ENCODE peak calls at places on chromosomes 2 and 18, in four cellular contexts. B, V, C and X are unnamed samples.

GRCh38 chr2:227871375-227871788 is at the start of gene DAW1:
- DNase-seq in B (peak), V (peak), C (peak), X (no peak)

GRCh38 chr2:230828272-230828961 is 36.3 kb upstream of the ITM2C start:
- DNase-seq in B (peak), V (peak), C (no peak), X (no peak)

GRCh38 chr18:12520442-12520992 is 112.8 kb downstream of the PRELID3A start:
- DNase-seq in B (peak), V (no peak), C (no peak), X (no peak)

GRCh38 chr2:179344970-179345369 is 80.3 kb upstream of the SESTD1 start:
- DNase-seq in B (no peak), V (no peak), C (no peak), X (no peak)

GRCh38 chr2:1745171-1746023 is 1.1 kb upstream of the PXDN start:
- DNase-seq in B (no peak), V (no peak), C (no peak), X (no peak)

GRCh38 chr2:33521791-33522281 is 45.4 kb downstream of the RASGRP3 start:
- DNase-seq in B (no peak), V (no peak), C (no peak), X (no peak)

GRCh38 chr2:241951920-241952319 is 82.4 kb downstream of the RTP5 start:
- DNase-seq in B (no peak), V (no peak), C (no peak), X (no peak)

GRCh38 chr2:152587187-152587947 is 129.9 kb downstream of the PRPF40A start:
- DNase-seq in B (no peak), V (no peak), C (no peak), X (no peak)

GRCh38 chr2:234952270-234953115 is 676 bp downstream of the SH3BP4 start:
- DNase-seq in B (no peak), V (no peak), C (no peak), X (no peak)

GRCh38 chr2:134201559-134201958 is 52.3 kb upstream of the MGAT5 start:
- DNase-seq in B (no peak), V (no peak), C (no peak), X (no peak)

GRCh38 chr2:43441195-43441594 is 154.6 kb downstream of the THADA start:
- DNase-seq in B (no peak), V (no peak), C (no peak), X (no peak)

GRCh38 chr2:71711470-71711857 is 258.1 kb downstream of the DYSF start:
- DNase-seq in B (no peak), V (no peak), C (no peak), X (no peak)

GRCh38 chr2:154710685-154711084 is 12.2 kb downstream of the KCNJ3 start:
- DNase-seq in B (no peak), V (no peak), C (no peak), X (no peak)

GRCh38 chr2:111225871-111226270 is 105.2 kb downstream of the BCL2L11 start:
- DNase-seq in B (no peak), V (no peak), C (no peak), X (no peak)

GRCh38 chr2:214731008-214731407 is 78.5 kb downstream of the BARD1 start:
- DNase-seq in B (no peak), V (no peak), C (no peak), X (no peak)

GRCh38 chr2:70475266-70475665 is 78.4 kb downstream of the TGFA start:
- DNase-seq in B (no peak), V (no peak), C (no peak), X (no peak)

GRCh38 chr2:53129851-53130250 is 637.8 kb upstream of the CHAC2 start:
- DNase-seq in B (no peak), V (no peak), C (no peak), X (no peak)

GRCh38 chr2:100660851-100661584 is 98.2 kb downstream of the PDCL3 start:
- DNase-seq in B (no peak), V (no peak), C (no peak), X (no peak)

GRCh38 chr2:56287508-56287907 is 103.7 kb downstream of the CCDC85A start:
- DNase-seq in B (no peak), V (no peak), C (no peak), X (no peak)

GRCh38 chr2:44706584-44707553 is 234.6 kb upstream of the SIX3 start:
- DNase-seq in B (no peak), V (no peak), C (no peak), X (peak)

GRCh38 chr2:188773075-188773474 is 201.1 kb upstream of the COL3A1 start:
- DNase-seq in B (no peak), V (no peak), C (peak), X (no peak)

GRCh38 chr18:36633961-36634412 is 194.8 kb downstream of the TPGS2 start:
- DNase-seq in B (peak), V (peak), C (peak), X (no peak)

GRCh38 chr2:168179592-168179991 is 67.8 kb downstream of the STK39 start:
- DNase-seq in B (no peak), V (no peak), C (no peak), X (no peak)

GRCh38 chr18:37564796-37565137 is 831 bp downstream of the CELF4 start:
- DNase-seq in B (no peak), V (no peak), C (peak), X (no peak)

GRCh38 chr2:29119211-29119610 is 4.0 kb downstream of the CLIP4 start:
- DNase-seq in B (no peak), V (no peak), C (no peak), X (no peak)

GRCh38 chr18:33665630-33666029 is 87.6 kb downstream of the ASXL3 start:
- DNase-seq in B (no peak), V (no peak), C (no peak), X (no peak)

GRCh38 chr2:149365826-149366583 is 35.6 kb downstream of the LYPD6 start:
- DNase-seq in B (no peak), V (no peak), C (peak), X (no peak)